ENCODE peak calls at places on chromosomes 4 and X, in nine cellular contexts. One of them, this sample, is unnamed.

GRCh38 chr4:40308528-40309122 is 26.5 kb upstream of the CHRNA9 start:
- DNase-seq in astrocyte of the cerebellum: no peak
- DNase-seq in fibroblast of the aortic adventitia: no peak
- DNase-seq in cardiac fibroblast: no peak
- DNase-seq in sigmoid colon: no peak
- DNase-seq in ovary: no peak
- DNase-seq in pancreas: no peak
- DNase-seq in OCI-LY7: no peak
- DNase-seq in fibroblast of mammary gland: no peak
- DNase-seq in this sample: no peak

GRCh38 chr4:98828801-98829200 is 100.1 kb downstream of the EIF4E start:
- DNase-seq in astrocyte of the cerebellum: no peak
- DNase-seq in fibroblast of the aortic adventitia: no peak
- DNase-seq in cardiac fibroblast: peak
- DNase-seq in sigmoid colon: no peak
- DNase-seq in ovary: no peak
- DNase-seq in pancreas: no peak
- DNase-seq in OCI-LY7: no peak
- DNase-seq in fibroblast of mammary gland: peak
- DNase-seq in this sample: peak

GRCh38 chr4:76430519-76431388 is 4.3 kb upstream of the SHROOM3 start:
- DNase-seq in astrocyte of the cerebellum: peak
- DNase-seq in fibroblast of the aortic adventitia: peak
- DNase-seq in cardiac fibroblast: peak
- DNase-seq in sigmoid colon: no peak
- DNase-seq in ovary: no peak
- DNase-seq in pancreas: no peak
- DNase-seq in OCI-LY7: peak
- DNase-seq in fibroblast of mammary gland: peak
- DNase-seq in this sample: peak

GRCh38 chr4:48033825-48034413 is 17.3 kb downstream of the NIPAL1 start:
- DNase-seq in astrocyte of the cerebellum: no peak
- DNase-seq in fibroblast of the aortic adventitia: peak
- DNase-seq in cardiac fibroblast: peak
- DNase-seq in sigmoid colon: no peak
- DNase-seq in ovary: no peak
- DNase-seq in pancreas: no peak
- DNase-seq in OCI-LY7: peak
- DNase-seq in fibroblast of mammary gland: peak
- DNase-seq in this sample: no peak

GRCh38 chr4:131381055-131381454 is 1768.0 kb upstream of the PCDH10 start:
- DNase-seq in astrocyte of the cerebellum: no peak
- DNase-seq in fibroblast of the aortic adventitia: no peak
- DNase-seq in cardiac fibroblast: no peak
- DNase-seq in sigmoid colon: no peak
- DNase-seq in ovary: no peak
- DNase-seq in pancreas: no peak
- DNase-seq in OCI-LY7: no peak
- DNase-seq in fibroblast of mammary gland: no peak
- DNase-seq in this sample: no peak

GRCh38 chrX:140661657-140662056 is 47.9 kb upstream of the LINC00632 start:
- DNase-seq in astrocyte of the cerebellum: peak
- DNase-seq in fibroblast of the aortic adventitia: peak
- DNase-seq in cardiac fibroblast: peak
- DNase-seq in sigmoid colon: no peak
- DNase-seq in ovary: no peak
- DNase-seq in pancreas: no peak
- DNase-seq in OCI-LY7: no peak
- DNase-seq in fibroblast of mammary gland: no peak
- DNase-seq in this sample: peak

GRCh38 chr4:114282937-114283336 is 303.5 kb upstream of the ARSJ start:
- DNase-seq in astrocyte of the cerebellum: no peak
- DNase-seq in fibroblast of the aortic adventitia: no peak
- DNase-seq in cardiac fibroblast: peak
- DNase-seq in sigmoid colon: no peak
- DNase-seq in ovary: no peak
- DNase-seq in pancreas: no peak
- DNase-seq in OCI-LY7: no peak
- DNase-seq in fibroblast of mammary gland: no peak
- DNase-seq in this sample: no peak

GRCh38 chr4:42570221-42570620 is 86.7 kb downstream of the ATP8A1 start:
- DNase-seq in astrocyte of the cerebellum: no peak
- DNase-seq in fibroblast of the aortic adventitia: peak
- DNase-seq in cardiac fibroblast: no peak
- DNase-seq in sigmoid colon: peak
- DNase-seq in ovary: no peak
- DNase-seq in pancreas: peak
- DNase-seq in OCI-LY7: no peak
- DNase-seq in fibroblast of mammary gland: no peak
- DNase-seq in this sample: no peak

GRCh38 chr4:3613980-3614730 is 81.9 kb upstream of the LRPAP1 start:
- DNase-seq in astrocyte of the cerebellum: no peak
- DNase-seq in fibroblast of the aortic adventitia: no peak
- DNase-seq in cardiac fibroblast: no peak
- DNase-seq in sigmoid colon: peak
- DNase-seq in ovary: no peak
- DNase-seq in pancreas: peak
- DNase-seq in OCI-LY7: no peak
- DNase-seq in fibroblast of mammary gland: no peak
- DNase-seq in this sample: peak

GRCh38 chr4:86831262-86832090 is 17.7 kb downstream of the SLC10A6 start:
- DNase-seq in astrocyte of the cerebellum: peak
- DNase-seq in fibroblast of the aortic adventitia: peak
- DNase-seq in cardiac fibroblast: peak
- DNase-seq in sigmoid colon: no peak
- DNase-seq in ovary: peak
- DNase-seq in pancreas: no peak
- DNase-seq in OCI-LY7: no peak
- DNase-seq in fibroblast of mammary gland: peak
- DNase-seq in this sample: peak

GRCh38 chr4:102390438-102390837 is 45.2 kb upstream of the SLC39A8 start:
- DNase-seq in astrocyte of the cerebellum: peak
- DNase-seq in fibroblast of the aortic adventitia: peak
- DNase-seq in cardiac fibroblast: peak
- DNase-seq in sigmoid colon: no peak
- DNase-seq in ovary: no peak
- DNase-seq in pancreas: no peak
- DNase-seq in OCI-LY7: no peak
- DNase-seq in fibroblast of mammary gland: peak
- DNase-seq in this sample: no peak

GRCh38 chrX:1244164-1245076 is 24.2 kb upstream of the CSF2RA start:
- DNase-seq in astrocyte of the cerebellum: no peak
- DNase-seq in fibroblast of the aortic adventitia: no peak
- DNase-seq in cardiac fibroblast: no peak
- DNase-seq in sigmoid colon: no peak
- DNase-seq in ovary: no peak
- DNase-seq in pancreas: no peak
- DNase-seq in OCI-LY7: peak
- DNase-seq in fibroblast of mammary gland: no peak
- DNase-seq in this sample: no peak

GRCh38 chr4:178672512-178672911 is 1230.3 kb upstream of the AGA start:
- DNase-seq in astrocyte of the cerebellum: no peak
- DNase-seq in fibroblast of the aortic adventitia: no peak
- DNase-seq in cardiac fibroblast: no peak
- DNase-seq in sigmoid colon: no peak
- DNase-seq in ovary: no peak
- DNase-seq in pancreas: no peak
- DNase-seq in OCI-LY7: no peak
- DNase-seq in fibroblast of mammary gland: no peak
- DNase-seq in this sample: no peak

GRCh38 chrX:7996414-7996813 is 69.2 kb upstream of the PNPLA4 start:
- DNase-seq in astrocyte of the cerebellum: peak
- DNase-seq in fibroblast of the aortic adventitia: peak
- DNase-seq in cardiac fibroblast: peak
- DNase-seq in sigmoid colon: no peak
- DNase-seq in ovary: no peak
- DNase-seq in pancreas: no peak
- DNase-seq in OCI-LY7: peak
- DNase-seq in fibroblast of mammary gland: peak
- DNase-seq in this sample: peak

GRCh38 chr4:160423879-160424451 is 1321.1 kb downstream of the RAPGEF2 start:
- DNase-seq in astrocyte of the cerebellum: no peak
- DNase-seq in fibroblast of the aortic adventitia: no peak
- DNase-seq in cardiac fibroblast: peak
- DNase-seq in sigmoid colon: no peak
- DNase-seq in ovary: no peak
- DNase-seq in pancreas: no peak
- DNase-seq in OCI-LY7: no peak
- DNase-seq in fibroblast of mammary gland: peak
- DNase-seq in this sample: no peak

GRCh38 chrX:10156199-10157031 is at the start of gene CLCN4:
- DNase-seq in astrocyte of the cerebellum: peak
- DNase-seq in fibroblast of the aortic adventitia: peak
- DNase-seq in cardiac fibroblast: peak
- DNase-seq in sigmoid colon: peak
- DNase-seq in ovary: peak
- DNase-seq in pancreas: peak
- DNase-seq in OCI-LY7: peak
- DNase-seq in fibroblast of mammary gland: peak
- DNase-seq in this sample: peak

GRCh38 chrX:9180623-9181022 is 146.7 kb upstream of the FAM9B start:
- DNase-seq in astrocyte of the cerebellum: no peak
- DNase-seq in fibroblast of the aortic adventitia: no peak
- DNase-seq in cardiac fibroblast: no peak
- DNase-seq in sigmoid colon: no peak
- DNase-seq in ovary: no peak
- DNase-seq in pancreas: no peak
- DNase-seq in OCI-LY7: no peak
- DNase-seq in fibroblast of mammary gland: no peak
- DNase-seq in this sample: no peak

GRCh38 chrX:39667746-39668507 is 429.8 kb downstream of the BCOR start:
- DNase-seq in astrocyte of the cerebellum: no peak
- DNase-seq in fibroblast of the aortic adventitia: no peak
- DNase-seq in cardiac fibroblast: no peak
- DNase-seq in sigmoid colon: no peak
- DNase-seq in ovary: no peak
- DNase-seq in pancreas: no peak
- DNase-seq in OCI-LY7: no peak
- DNase-seq in fibroblast of mammary gland: no peak
- DNase-seq in this sample: no peak

GRCh38 chr4:1310031-1310795 is 20.5 kb downstream of the MAEA start:
- DNase-seq in astrocyte of the cerebellum: no peak
- DNase-seq in fibroblast of the aortic adventitia: peak
- DNase-seq in cardiac fibroblast: peak
- DNase-seq in sigmoid colon: no peak
- DNase-seq in ovary: no peak
- DNase-seq in pancreas: no peak
- DNase-seq in OCI-LY7: no peak
- DNase-seq in fibroblast of mammary gland: peak
- DNase-seq in this sample: no peak
- H3K4me3 ChIP-seq in astrocyte of the cerebellum: peak
- H3K4me3 ChIP-seq in fibroblast of the aortic adventitia: peak
- H3K4me3 ChIP-seq in cardiac fibroblast: peak
- H3K4me3 ChIP-seq in sigmoid colon: peak
- H3K4me3 ChIP-seq in ovary: peak
- H3K4me3 ChIP-seq in pancreas: no peak
- H3K4me3 ChIP-seq in OCI-LY7: no peak
- H3K4me3 ChIP-seq in fibroblast of mammary gland: peak
- H3K4me3 ChIP-seq in this sample: peak

DNA sequence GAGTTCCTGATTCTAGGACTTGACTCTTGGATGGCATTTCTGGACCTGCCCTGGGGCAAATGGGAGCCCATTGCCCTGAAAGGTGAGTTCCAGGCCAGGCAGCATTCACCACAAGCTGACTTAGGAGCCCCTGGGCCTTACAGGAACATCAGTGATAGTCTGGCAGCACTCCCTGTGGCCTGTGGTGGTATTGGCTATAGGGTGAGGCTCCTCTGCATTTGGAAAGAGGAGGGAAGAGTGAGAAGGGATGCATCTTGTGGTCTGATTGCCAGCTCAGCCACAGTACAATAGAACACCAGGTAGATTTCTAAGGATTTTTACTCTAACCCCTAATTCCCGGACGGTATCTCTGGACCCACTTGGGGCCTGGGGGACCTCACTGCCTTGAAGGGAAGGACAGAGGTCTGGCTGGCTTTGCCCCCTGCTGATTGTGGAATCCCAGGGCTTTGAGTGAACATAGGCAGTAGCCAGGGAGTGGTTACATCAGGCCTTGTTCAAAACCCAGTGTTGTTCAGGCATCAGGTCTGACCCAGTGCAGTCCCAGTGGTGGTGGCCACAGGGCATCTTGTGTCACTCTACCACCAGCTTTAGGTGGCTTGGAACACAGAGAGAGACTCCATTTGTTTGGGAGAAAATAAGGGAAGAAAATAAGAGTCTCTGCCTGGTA is 32.9 kb downstream of the MAGED4 start:
- DNase-seq in astrocyte of the cerebellum: no peak
- DNase-seq in fibroblast of the aortic adventitia: no peak
- DNase-seq in cardiac fibroblast: no peak
- DNase-seq in sigmoid colon: no peak
- DNase-seq in ovary: no peak
- DNase-seq in pancreas: no peak
- DNase-seq in OCI-LY7: peak
- DNase-seq in fibroblast of mammary gland: no peak
- DNase-seq in this sample: no peak
- TF ChIP-seq CTCF in astrocyte of the cerebellum: no peak
- TF ChIP-seq CTCF in fibroblast of the aortic adventitia: no peak
- TF ChIP-seq CTCF in cardiac fibroblast: no peak
- TF ChIP-seq CTCF in sigmoid colon: no peak
- TF ChIP-seq CTCF in ovary: no peak
- TF ChIP-seq CTCF in pancreas: no peak
- TF ChIP-seq CTCF in OCI-LY7: no peak
- TF ChIP-seq CTCF in fibroblast of mammary gland: no peak
- TF ChIP-seq CTCF in this sample: no peak

DNA sequence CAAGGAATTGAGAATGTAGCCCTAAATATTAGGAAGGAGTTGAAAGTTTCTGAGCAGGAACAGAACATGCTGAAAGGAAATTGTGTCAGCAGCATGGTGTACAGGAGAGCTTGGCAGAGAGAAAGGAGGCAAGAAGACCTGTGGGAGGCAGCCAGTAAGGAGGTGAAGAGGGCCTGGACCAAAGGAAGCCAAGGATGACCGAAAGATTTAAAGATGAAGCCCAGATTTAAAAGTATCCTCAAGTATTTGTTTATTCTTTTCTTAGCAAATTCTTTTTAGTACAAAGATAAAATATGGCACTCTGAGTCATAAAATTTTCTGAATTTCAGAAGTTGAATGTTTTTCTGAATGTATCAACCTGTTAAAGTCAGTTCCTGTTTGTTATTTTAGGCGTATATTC is 3.5 kb downstream of the PKD2 start:
- DNase-seq in astrocyte of the cerebellum: no peak
- DNase-seq in fibroblast of the aortic adventitia: peak
- DNase-seq in cardiac fibroblast: peak
- DNase-seq in sigmoid colon: no peak
- DNase-seq in ovary: no peak
- DNase-seq in pancreas: no peak
- DNase-seq in OCI-LY7: no peak
- DNase-seq in fibroblast of mammary gland: peak
- DNase-seq in this sample: no peak
- H3K4me3 ChIP-seq in astrocyte of the cerebellum: no peak
- H3K4me3 ChIP-seq in fibroblast of the aortic adventitia: peak
- H3K4me3 ChIP-seq in cardiac fibroblast: no peak
- H3K4me3 ChIP-seq in sigmoid colon: no peak
- H3K4me3 ChIP-seq in ovary: peak
- H3K4me3 ChIP-seq in pancreas: no peak
- H3K4me3 ChIP-seq in OCI-LY7: no peak
- H3K4me3 ChIP-seq in fibroblast of mammary gland: no peak
- H3K4me3 ChIP-seq in this sample: no peak

DNA sequence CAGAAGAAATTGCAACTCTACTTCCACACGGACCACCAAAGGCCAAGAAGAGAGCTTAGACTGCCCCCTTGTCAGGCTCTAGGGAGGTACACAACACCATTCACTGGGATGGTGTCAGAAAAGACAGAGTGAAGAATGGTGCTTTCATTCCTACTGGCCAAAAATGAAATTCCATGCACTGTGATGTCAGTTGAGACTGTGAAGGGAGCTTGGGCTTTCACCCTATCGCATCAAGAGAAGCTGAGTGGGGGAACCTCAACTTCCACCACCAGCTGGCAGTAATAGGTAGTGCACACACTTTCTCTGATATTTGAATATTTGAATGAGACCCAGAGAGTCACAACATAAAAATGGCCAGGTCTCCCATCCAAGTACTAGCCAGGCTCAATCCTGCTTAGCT is 65.9 kb downstream of the ZNF711 start:
- DNase-seq in astrocyte of the cerebellum: no peak
- DNase-seq in fibroblast of the aortic adventitia: no peak
- DNase-seq in cardiac fibroblast: no peak
- DNase-seq in sigmoid colon: no peak
- DNase-seq in ovary: no peak
- DNase-seq in pancreas: no peak
- DNase-seq in OCI-LY7: peak
- DNase-seq in fibroblast of mammary gland: no peak
- DNase-seq in this sample: no peak
- TF ChIP-seq CTCF in astrocyte of the cerebellum: no peak
- TF ChIP-seq CTCF in fibroblast of the aortic adventitia: no peak
- TF ChIP-seq CTCF in cardiac fibroblast: no peak
- TF ChIP-seq CTCF in sigmoid colon: no peak
- TF ChIP-seq CTCF in ovary: no peak
- TF ChIP-seq CTCF in pancreas: no peak
- TF ChIP-seq CTCF in OCI-LY7: peak
- TF ChIP-seq CTCF in fibroblast of mammary gland: no peak
- TF ChIP-seq CTCF in this sample: no peak